ENCODE peak calls at places on chromosome X, in ten cellular contexts. D, L, Q, K, V, R, X, C, Y and J are unnamed samples.

GRCh38 chrX:153075366-153075765 is 3.1 kb downstream of the PNMA6A start:
- DNase-seq in D (no peak), L (no peak), Q (no peak), K (no peak), V (no peak), R (no peak), X (no peak), C (no peak), Y (no peak), J (no peak)

GRCh38 chrX:43269201-43269600 is 386.9 kb upstream of the MAOA start:
- DNase-seq in D (peak; percentile 11), L (no peak), Q (no peak), K (no peak), V (no peak), R (no peak), X (no peak), C (no peak), Y (no peak), J (no peak)

GRCh38 chrX:106415276-106415895 is 196.4 kb upstream of the RADX start:
- DNase-seq in D (peak; percentile 1), L (no peak), Q (no peak), K (peak; percentile 5), V (no peak), R (no peak), X (no peak), C (no peak), Y (no peak), J (no peak)

GRCh38 chrX:23008431-23009099 is 8.8 kb downstream of the DDX53 start:
- DNase-seq in D (peak; percentile 12), L (no peak), Q (no peak), K (peak; percentile 1), V (no peak), R (no peak), X (no peak), C (no peak), Y (no peak), J (no peak)

GRCh38 chrX:51847463-51847862 is 46.0 kb upstream of the MAGED1 start:
- DNase-seq in D (no peak), L (no peak), Q (no peak), K (no peak), V (no peak), R (no peak), X (no peak), C (no peak), Y (no peak), J (no peak)

GRCh38 chrX:11137543-11138139 is 26.5 kb downstream of the HCCS start:
- DNase-seq in D (peak; percentile 45), L (no peak), Q (no peak), K (peak; percentile 1), V (no peak), R (no peak), X (no peak), C (no peak), Y (no peak), J (no peak)

GRCh38 chrX:150958177-150958576 is 25.0 kb upstream of the HMGB3 start:
- DNase-seq in D (no peak), L (no peak), Q (no peak), K (no peak), V (no peak), R (no peak), X (no peak), C (no peak), Y (no peak), J (no peak)

GRCh38 chrX:110000854-110001701 is 1.8 kb upstream of the TMEM164 start:
- DNase-seq in D (no peak), L (no peak), Q (no peak), K (no peak), V (no peak), R (no peak), X (no peak), C (no peak), Y (no peak), J (no peak)

GRCh38 chrX:140273921-140274320 is 230.9 kb downstream of the SOX3 start:
- DNase-seq in D (no peak), L (no peak), Q (no peak), K (no peak), V (no peak), R (no peak), X (no peak), C (no peak), Y (no peak), J (no peak)

GRCh38 chrX:147911192-147912022 is at the start of gene FMR1:
- DNase-seq in D (peak; percentile 91), L (peak; percentile 94), Q (no peak), K (peak; percentile 84), V (peak; percentile 85), R (peak; percentile 95), X (peak; percentile 60), C (peak; percentile 94), Y (peak; percentile 97), J (peak; percentile 96)
- TF ChIP-seq POLR2AphosphoS5 in D (no peak), L (peak; percentile 46), Q (peak; percentile 77), K (peak; percentile 35), V (peak; percentile 12), R (peak; percentile 66), X (no peak), C (no peak), Y (peak; percentile 17), J (peak; percentile 82)

DNA sequence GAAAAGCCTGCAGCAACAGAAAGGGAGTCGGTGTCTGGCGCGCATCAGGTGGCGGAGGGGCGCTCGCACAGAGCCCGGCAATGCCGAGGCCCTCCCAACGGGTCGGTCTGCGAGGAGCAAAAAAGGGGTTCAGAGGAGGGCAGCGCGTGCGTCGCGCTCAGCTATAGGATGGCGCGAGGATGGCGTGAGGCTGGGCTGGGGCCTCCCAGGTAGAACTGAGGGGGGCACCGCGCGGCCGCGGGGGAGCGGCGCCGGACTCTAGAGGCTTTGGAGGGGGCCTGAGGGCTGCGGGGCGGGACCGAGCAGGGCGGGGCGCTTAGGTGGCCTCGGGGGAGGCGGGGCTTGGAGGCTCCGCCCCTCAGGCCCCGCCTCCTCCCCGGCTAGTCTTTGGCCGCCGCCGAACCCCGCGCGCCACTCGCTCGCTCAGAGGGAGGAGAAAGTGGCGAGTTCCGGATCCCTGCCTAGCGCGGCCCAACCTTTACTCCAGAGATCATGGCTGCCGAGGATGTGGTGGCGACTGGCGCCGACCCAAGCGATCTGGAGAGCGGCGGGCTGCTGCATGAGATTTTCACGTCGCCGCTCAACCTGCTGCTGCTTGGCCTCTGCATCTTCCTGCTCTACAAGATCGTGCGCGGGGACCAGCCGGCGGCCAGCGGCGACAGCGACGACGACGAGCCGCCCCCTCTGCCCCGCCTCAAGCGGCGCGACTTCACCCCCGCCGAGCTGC is at the start of gene PGRMC1:
- DNase-seq in D (peak; percentile 80), L (peak; percentile 74), Q (no peak), K (peak; percentile 55), V (peak; percentile 82), R (peak; percentile 84), X (peak; percentile 15), C (peak; percentile 90), Y (peak; percentile 91), J (peak; percentile 91)
- TF ChIP-seq POLR2A in D (peak; percentile 74), L (no peak), Q (no peak), K (peak; percentile 87), V (peak; percentile 93), R (peak; percentile 91), X (peak; percentile 97), C (peak; percentile 63), Y (peak; percentile 71), J (peak; percentile 54)

GRCh38 chrX:82666355-82666754 is 841.7 kb upstream of the POU3F4 start:
- DNase-seq in D (no peak), L (no peak), Q (no peak), K (no peak), V (no peak), R (no peak), X (no peak), C (no peak), Y (no peak), J (no peak)
- TF ChIP-seq POLR2AphosphoS5 in D (no peak), L (no peak), Q (no peak), K (no peak), V (no peak), R (no peak), X (no peak), C (no peak), Y (no peak), J (no peak)

DNA sequence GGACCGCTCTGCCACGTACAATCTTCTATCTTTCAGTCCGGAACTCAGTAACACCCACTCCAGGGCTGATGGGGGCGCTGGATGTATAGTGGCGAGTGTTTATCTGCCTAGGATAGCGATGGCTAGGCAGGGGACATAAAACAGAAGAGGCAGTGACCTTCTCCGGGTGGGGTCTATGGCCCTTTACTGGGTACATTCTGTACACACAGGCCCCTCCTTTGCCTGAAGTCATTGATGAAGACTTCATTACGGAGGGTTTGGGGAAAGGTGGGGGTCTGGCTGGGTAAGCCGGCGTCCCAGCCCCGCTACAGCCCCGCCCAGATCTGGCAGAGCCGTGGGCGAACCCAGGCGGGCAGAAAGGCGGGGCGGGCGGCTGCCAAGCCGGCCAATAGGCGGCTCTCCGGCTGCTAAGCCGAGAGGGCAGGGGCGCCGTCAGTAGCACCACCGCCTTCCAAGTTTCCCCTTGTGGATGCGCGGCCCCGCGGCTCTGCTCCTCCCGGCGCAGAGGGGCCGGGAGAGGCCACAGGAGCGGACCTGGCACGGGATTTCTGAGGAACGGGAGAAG is at the start of gene CHST7:
- DNase-seq in D (peak; percentile 75), L (peak; percentile 36), Q (no peak), K (peak; percentile 54), V (no peak), R (peak; percentile 69), X (no peak), C (peak; percentile 78), Y (peak; percentile 76), J (no peak)
- TF ChIP-seq POLR2A in D (no peak), L (no peak), Q (no peak), K (no peak), V (no peak), R (peak; percentile 30), X (no peak), C (no peak), Y (no peak), J (no peak)

DNA sequence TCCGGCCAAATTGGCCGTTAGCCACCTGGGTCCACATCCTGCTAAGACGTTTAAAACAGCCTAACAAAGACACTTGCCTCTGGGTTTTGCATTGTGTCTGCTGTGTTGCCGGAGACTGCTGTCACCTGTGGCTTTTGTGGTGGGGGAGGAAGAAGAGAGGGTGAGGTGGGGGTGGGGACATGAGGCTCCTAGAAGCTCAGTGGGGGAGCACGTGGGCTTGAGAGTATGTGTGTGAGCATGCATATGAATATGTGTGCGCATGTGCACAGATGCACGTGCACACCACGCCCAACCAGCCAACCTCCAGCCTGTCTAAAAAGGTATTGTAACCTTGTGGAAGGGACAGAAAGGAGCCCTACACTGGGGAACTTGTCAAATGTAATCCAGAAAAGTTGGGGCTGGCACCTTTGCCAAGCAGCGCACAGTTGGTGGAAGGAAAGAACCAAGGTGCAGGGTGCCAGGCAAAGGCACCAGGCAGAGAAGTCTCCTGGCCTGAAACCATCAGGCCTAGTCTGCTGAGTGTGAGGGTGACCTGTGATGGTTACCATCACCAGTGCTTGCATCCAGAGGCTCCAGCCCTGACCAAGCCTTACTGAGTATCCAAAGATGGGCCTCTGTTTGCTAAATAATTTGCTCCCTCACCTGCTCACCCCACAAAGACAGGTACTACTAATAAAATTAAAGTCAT is 10.1 kb upstream of the SASH3 start:
- DNase-seq in D (no peak), L (no peak), Q (no peak), K (no peak), V (no peak), R (peak; percentile 53), X (peak; percentile 73), C (no peak), Y (no peak), J (no peak)
- TF ChIP-seq POLR2AphosphoS5 in D (no peak), L (no peak), Q (no peak), K (no peak), V (no peak), R (no peak), X (no peak), C (no peak), Y (no peak), J (no peak)

GRCh38 chrX:16786139-16786790 is at the start of gene TXLNG:
- DNase-seq in D (peak; percentile 99), L (peak; percentile 100), Q (peak; percentile 100), K (peak; percentile 95), V (peak; percentile 86), R (peak; percentile 99), X (peak; percentile 99), C (peak; percentile 97), Y (peak; percentile 100), J (peak; percentile 98)
- TF ChIP-seq POLR2A in D (no peak), L (peak; percentile 93), Q (no peak), K (peak; percentile 72), V (peak; percentile 47), R (peak; percentile 90), X (peak; percentile 96), C (peak; percentile 91), Y (peak; percentile 67), J (peak; percentile 76)